ENCODE peak calls at places on chromosomes 3 and 15, in ten cellular contexts. L, I, P, B, F, J, G, U, R and N are unnamed samples.

GRCh38 chr15:61115679-61116078 is 113.4 kb downstream of the RORA start:
- DNase-seq in L (no peak), I (no peak), P (no peak), B (no peak), F (no peak), J (no peak), G (no peak), U (no peak), R (no peak), N (no peak)

GRCh38 chr3:194080473-194080872 is 55.5 kb upstream of the HES1 start:
- DNase-seq in L (no peak), I (no peak), P (no peak), B (no peak), F (no peak), J (no peak), G (no peak), U (no peak), R (no peak), N (no peak)

GRCh38 chr3:61876797-61877196 is 315.4 kb downstream of the PTPRG start:
- DNase-seq in L (no peak), I (no peak), P (no peak), B (no peak), F (no peak), J (no peak), G (no peak), U (no peak), R (peak; percentile 81), N (no peak)

GRCh38 chr3:167728176-167728575 is 6.5 kb downstream of the PDCD10 start:
- DNase-seq in L (no peak), I (no peak), P (no peak), B (no peak), F (no peak), J (no peak), G (no peak), U (peak; percentile 77), R (peak; percentile 71), N (no peak)

GRCh38 chr3:11096266-11097135 is 57.8 kb upstream of the HRH1 start:
- DNase-seq in L (peak; percentile 49), I (peak; percentile 83), P (no peak), B (no peak), F (peak; percentile 49), J (peak; percentile 47), G (peak; percentile 84), U (peak; percentile 89), R (peak; percentile 92), N (no peak)

GRCh38 chr15:63605036-63605435 is 7.8 kb downstream of the FBXL22 start:
- DNase-seq in L (no peak), I (no peak), P (no peak), B (no peak), F (no peak), J (no peak), G (no peak), U (peak; percentile 54), R (no peak), N (no peak)

GRCh38 chr3:20230954-20231353 is 44.9 kb upstream of the SGO1 start:
- DNase-seq in L (no peak), I (no peak), P (no peak), B (no peak), F (no peak), J (no peak), G (no peak), U (no peak), R (no peak), N (no peak)

GRCh38 chr15:85412956-85413854 is 32.8 kb downstream of the AKAP13 start:
- DNase-seq in L (peak; percentile 63), I (peak; percentile 87), P (peak; percentile 43), B (no peak), F (no peak), J (peak; percentile 71), G (peak; percentile 89), U (peak; percentile 95), R (peak; percentile 74), N (peak; percentile 55)

GRCh38 chr3:72591522-72592421 is 256.5 kb downstream of the SHQ1 start:
- DNase-seq in L (no peak), I (no peak), P (no peak), B (no peak), F (no peak), J (no peak), G (no peak), U (peak; percentile 58), R (peak; percentile 80), N (no peak)

GRCh38 chr15:42359990-42360389 is 689 bp downstream of the CAPN3 start:
- DNase-seq in L (no peak), I (no peak), P (no peak), B (no peak), F (no peak), J (no peak), G (no peak), U (no peak), R (no peak), N (no peak)